ENCODE peak calls at places on chromosomes 7 and 10, in six cellular contexts. K, J, Z, C, A and H are unnamed samples.

GRCh38 chr10:88322336-88323063 is 260.6 kb downstream of the RNLS start:
- DNase-seq in K (peak; percentile 64), J (no peak), Z (no peak), C (no peak), A (no peak), H (no peak)

GRCh38 chr10:3531097-3531645 is 253.8 kb downstream of the KLF6 start:
- DNase-seq in K (no peak), J (no peak), Z (no peak), C (no peak), A (no peak), H (no peak)

GRCh38 chr7:91266067-91266930 is 2.1 kb downstream of the FZD1 start:
- DNase-seq in K (no peak), J (peak; percentile 25), Z (no peak), C (no peak), A (peak; percentile 29), H (peak; percentile 60)

GRCh38 chr7:16945372-16945771 is 63.6 kb upstream of the AGR3 start:
- DNase-seq in K (no peak), J (no peak), Z (no peak), C (no peak), A (no peak), H (no peak)

GRCh38 chr10:5560142-5560843 is 35.5 kb downstream of the CALML3 start:
- DNase-seq in K (no peak), J (no peak), Z (no peak), C (no peak), A (no peak), H (no peak)

GRCh38 chr7:130667593-130668257 is 823 bp downstream of the COPG2 start:
- DNase-seq in K (no peak), J (peak; percentile 10), Z (peak; percentile 28), C (no peak), A (no peak), H (no peak)

GRCh38 chr10:132274986-132275385 is 32.8 kb downstream of the STK32C start:
- DNase-seq in K (no peak), J (no peak), Z (no peak), C (no peak), A (no peak), H (no peak)

GRCh38 chr7:81111358-81111757 is 192.5 kb upstream of the SEMA3C start:
- DNase-seq in K (no peak), J (no peak), Z (no peak), C (no peak), A (no peak), H (peak; percentile 9)

GRCh38 chr7:127938588-127938987 is 92.6 kb downstream of the LRRC4 start:
- DNase-seq in K (no peak), J (no peak), Z (no peak), C (no peak), A (peak; percentile 42), H (no peak)

GRCh38 chr7:134941185-134941900 is 45.0 kb upstream of the AGBL3 start:
- DNase-seq in K (no peak), J (no peak), Z (no peak), C (peak; percentile 12), A (no peak), H (no peak)

GRCh38 chr10:45253183-45253914 is 62.1 kb downstream of the OR13A1 start:
- DNase-seq in K (peak; percentile 49), J (no peak), Z (no peak), C (no peak), A (no peak), H (no peak)

GRCh38 chr7:103446046-103446520 is at the start of gene SLC26A5:
- DNase-seq in K (no peak), J (peak; percentile 37), Z (peak; percentile 8), C (peak; percentile 27), A (no peak), H (peak; percentile 70)

GRCh38 chr7:120185940-120186682 is 86.9 kb upstream of the KCND2 start:
- DNase-seq in K (no peak), J (no peak), Z (no peak), C (no peak), A (no peak), H (no peak)

GRCh38 chr7:134480730-134481129 is 21.8 kb upstream of the AKR1B1 start:
- DNase-seq in K (no peak), J (peak; percentile 23), Z (no peak), C (no peak), A (peak; percentile 65), H (no peak)

GRCh38 chr10:102342958-102343357 is 52.5 kb upstream of the NFKB2 start:
- DNase-seq in K (no peak), J (no peak), Z (no peak), C (no peak), A (no peak), H (no peak)

GRCh38 chr7:4700577-4701235 is 18.6 kb downstream of the FOXK1 start:
- DNase-seq in K (no peak), J (no peak), Z (peak; percentile 13), C (no peak), A (peak; percentile 85), H (no peak)

GRCh38 chr10:49285232-49285631 is 13.7 kb upstream of the C10orf71 start:
- DNase-seq in K (no peak), J (no peak), Z (no peak), C (no peak), A (no peak), H (peak; percentile 23)

GRCh38 chr7:70614237-70614984 is 517.5 kb upstream of the GALNT17 start:
- DNase-seq in K (peak; percentile 97), J (peak; percentile 77), Z (no peak), C (no peak), A (peak; percentile 58), H (peak; percentile 41)

GRCh38 chr10:43202224-43202656 is 64.0 kb downstream of the CSGALNACT2 start:
- DNase-seq in K (peak; percentile 77), J (peak; percentile 19), Z (peak; percentile 61), C (no peak), A (peak; percentile 24), H (peak; percentile 35)

GRCh38 chr10:132942101-132942739 is at the start of gene CFAP46:
- DNase-seq in K (no peak), J (peak; percentile 60), Z (no peak), C (peak; percentile 71), A (peak; percentile 61), H (no peak)

GRCh38 chr7:80634505-80634904 is 3.9 kb upstream of the CD36 start:
- DNase-seq in K (no peak), J (no peak), Z (no peak), C (no peak), A (no peak), H (peak; percentile 3)

GRCh38 chr10:27890971-27891370 is 107.9 kb downstream of the ODAD2 start:
- DNase-seq in K (no peak), J (no peak), Z (no peak), C (no peak), A (no peak), H (no peak)

GRCh38 chr7:40694041-40694809 is 559.4 kb downstream of the SUGCT start:
- DNase-seq in K (no peak), J (no peak), Z (no peak), C (no peak), A (no peak), H (no peak)

GRCh38 chr7:149655784-149656183 is 117.6 kb downstream of the ZNF467 start:
- DNase-seq in K (no peak), J (no peak), Z (no peak), C (no peak), A (no peak), H (no peak)

GRCh38 chr7:47492720-47493119 is 89.2 kb downstream of the TNS3 start:
- DNase-seq in K (no peak), J (no peak), Z (no peak), C (no peak), A (no peak), H (no peak)
- H3K4me1 ChIP-seq in K (peaks cover 46% of the 10 kb centered on the region), J (peaks cover 47% of the 10 kb centered on the region), Z (no peaks in the 10 kb centered on the region), C (peaks cover 65% of the 10 kb centered on the region), A (peaks cover 35% of the 10 kb centered on the region), H (peaks cover 21% of the 10 kb centered on the region)

DNA sequence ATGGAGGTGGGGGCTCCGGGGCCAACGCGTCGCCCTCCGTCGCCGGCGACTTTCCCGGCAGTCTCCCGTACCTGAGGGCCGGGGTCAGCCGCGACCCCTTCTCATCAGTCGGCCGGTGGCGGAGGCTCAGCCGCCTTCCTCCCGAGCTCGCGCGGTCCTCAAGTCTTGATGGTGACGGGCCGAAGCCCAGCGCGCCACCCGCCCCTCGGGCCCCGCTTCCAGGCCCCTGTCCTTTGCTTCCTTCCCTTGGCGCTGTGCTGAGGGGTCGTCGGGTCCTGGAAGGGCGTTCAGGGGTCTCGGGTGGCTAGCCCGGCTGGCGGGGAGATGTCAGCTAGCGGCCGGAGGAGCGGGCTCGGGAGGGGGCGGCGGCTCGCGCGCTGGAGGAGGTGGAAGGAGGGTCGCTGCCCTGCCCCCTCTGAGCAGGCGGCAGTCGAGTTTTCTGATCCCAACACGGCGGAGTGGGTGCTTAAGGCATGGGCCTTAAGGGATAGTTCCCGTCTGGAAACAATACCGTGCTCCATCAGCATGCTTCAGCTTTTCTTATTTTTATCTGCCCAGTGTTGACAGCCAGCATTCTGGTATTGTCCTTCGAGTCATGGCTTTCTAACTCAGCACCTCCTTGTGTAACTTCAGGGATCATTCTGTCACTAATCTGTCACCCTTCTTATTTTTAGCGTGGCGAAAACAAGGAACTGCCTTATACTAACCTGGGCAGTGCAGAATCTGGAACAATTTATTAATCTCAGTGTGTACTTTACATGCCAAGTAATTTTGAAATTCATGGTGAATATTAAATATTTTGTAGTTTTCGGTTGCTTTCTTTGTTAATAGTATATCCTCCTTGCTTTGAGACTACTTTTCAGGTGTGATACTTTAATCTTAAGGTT is 748 bp downstream of the PHTF2 start:
- DNase-seq in K (peak; percentile 82), J (peak; percentile 26), Z (peak; percentile 57), C (peak; percentile 57), A (peak; percentile 47), H (peak; percentile 71)
- H3K4me1 ChIP-seq in K (peaks cover 54% of the 10 kb centered on the region), J (peaks cover 25% of the 10 kb centered on the region), Z (peaks cover 59% of the 10 kb centered on the region), C (peaks cover 5% of the 10 kb centered on the region), A (peaks cover 11% of the 10 kb centered on the region), H (peaks cover 35% of the 10 kb centered on the region)

GRCh38 chr7:18900236-18900635 is 217.2 kb downstream of the TWIST1 start:
- DNase-seq in K (no peak), J (no peak), Z (no peak), C (no peak), A (no peak), H (no peak)

GRCh38 chr7:18901881-18902280 is 215.6 kb downstream of the TWIST1 start:
- DNase-seq in K (no peak), J (no peak), Z (no peak), C (no peak), A (no peak), H (no peak)

GRCh38 chr7:18901351-18901750 is 216.1 kb downstream of the TWIST1 start:
- DNase-seq in K (no peak), J (no peak), Z (no peak), C (no peak), A (no peak), H (no peak)

GRCh38 chr7:18902892-18903291 is 214.5 kb downstream of the TWIST1 start:
- DNase-seq in K (no peak), J (no peak), Z (no peak), C (no peak), A (no peak), H (no peak)

DNA sequence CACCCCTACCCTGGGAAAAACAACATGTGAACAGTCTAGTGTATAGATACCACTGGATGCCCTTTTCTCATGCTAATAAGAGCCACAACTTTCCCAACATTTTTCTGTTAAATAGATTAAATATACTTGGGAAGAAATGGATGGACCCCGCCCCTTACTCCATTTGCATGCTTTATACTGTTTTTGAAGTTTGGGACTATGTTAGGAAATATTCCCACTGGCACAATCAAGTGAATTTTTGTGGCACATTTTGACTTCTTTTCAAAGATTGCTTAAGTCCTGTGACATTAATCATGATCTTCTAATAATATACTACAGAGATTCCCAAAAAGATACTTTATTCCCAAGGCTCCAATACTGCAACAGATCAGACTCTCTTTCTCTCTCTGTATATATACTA is 216.6 kb downstream of the TWIST1 start:
- DNase-seq in K (no peak), J (no peak), Z (no peak), C (no peak), A (no peak), H (no peak)
- H3K4me1 ChIP-seq in K (no peaks in the 10 kb centered on the region), J (no peaks in the 10 kb centered on the region), Z (no peaks in the 10 kb centered on the region), C (no peaks in the 10 kb centered on the region), A (no peaks in the 10 kb centered on the region), H (no peaks in the 10 kb centered on the region)

GRCh38 chr10:69872326-69872725 is 70.6 kb downstream of the COL13A1 start:
- DNase-seq in K (no peak), J (no peak), Z (no peak), C (no peak), A (no peak), H (no peak)
- H3K4me1 ChIP-seq in K (no peaks in the 10 kb centered on the region), J (peaks cover 4% of the 10 kb centered on the region), Z (no peaks in the 10 kb centered on the region), C (peaks cover 19% of the 10 kb centered on the region), A (no peaks in the 10 kb centered on the region), H (peaks cover 22% of the 10 kb centered on the region)